ENCODE peak calls at places on chromosomes 4 and X, in four cellular contexts. H is fibroblast of lung, E is endothelial cell of umbilical vein, G is GM23248. Z is an unnamed sample.

GRCh38 chrX:132463411-132463810 is 25.4 kb downstream of the MBNL3 start:
- DNase-seq in E (no peak), H (peak; percentile 24), G (no peak), Z (peak; percentile 19)

GRCh38 chr4:188190461-188190860 is 51.2 kb downstream of the TRIML1 start:
- DNase-seq in E (no peak), G (no peak), H (peak; percentile 10), Z (no peak)

GRCh38 chr4:2408976-2409375 is 9.5 kb downstream of the ZFYVE28 start:
- DNase-seq in G (no peak), E (no peak), H (no peak), Z (no peak)

GRCh38 chrX:119541188-119541587 is 24.0 kb downstream of the STEEP1 start:
- DNase-seq in H (peak; percentile 63), G (peak; percentile 83), E (peak; percentile 69), Z (no peak)

GRCh38 chr4:176123710-176124407 is 58.2 kb downstream of the WDR17 start:
- DNase-seq in E (peak; percentile 5), H (peak; percentile 17), G (peak; percentile 43), Z (no peak)

GRCh38 chrX:69321006-69321655 is 155.9 kb upstream of the PJA1 start:
- DNase-seq in E (no peak), H (no peak), G (no peak), Z (no peak)

GRCh38 chrX:154409222-154409871 is at the start of gene DNASE1L1:
- DNase-seq in H (peak; percentile 78), E (peak; percentile 92), G (peak; percentile 91), Z (no peak)

GRCh38 chr4:163913571-163913970 is 419.1 kb downstream of the TMA16 start:
- DNase-seq in H (no peak), E (no peak), G (no peak), Z (no peak)

GRCh38 chr4:169649545-169650226 is 29.3 kb downstream of the CLCN3 start:
- DNase-seq in H (peak; percentile 69), G (no peak), E (no peak), Z (no peak)

GRCh38 chr4:113154281-113154680 is 104.8 kb downstream of the ANK2 start:
- DNase-seq in E (no peak), G (no peak), H (no peak), Z (no peak)

GRCh38 chrX:115958687-115959359 is 211.7 kb upstream of the AGTR2 start:
- DNase-seq in H (no peak), G (peak; percentile 12), E (no peak), Z (no peak)

GRCh38 chrX:15815779-15816452 is 25.6 kb downstream of the ZRSR2 start:
- DNase-seq in H (peak; percentile 33), E (peak; percentile 2), G (peak; percentile 31), Z (no peak)

GRCh38 chr4:175290401-175290800 is 372.2 kb downstream of the ADAM29 start:
- DNase-seq in H (peak; percentile 41), G (no peak), E (no peak), Z (no peak)

GRCh38 chrX:130654409-130654970 is 248.5 kb downstream of the ENOX2 start:
- DNase-seq in E (no peak), G (peak; percentile 40), H (no peak), Z (no peak)

GRCh38 chrX:49879656-49880277 is 483 bp downstream of the USP27X start:
- DNase-seq in E (peak; percentile 2), G (peak; percentile 16), H (no peak), Z (no peak)

GRCh38 chrX:125205084-125205917 is 114.4 kb upstream of the TEX13C start:
- DNase-seq in H (peak; percentile 0), E (no peak), G (peak; percentile 41), Z (no peak)

GRCh38 chr4:7708238-7708637 is 231.4 kb downstream of the AFAP1 start:
- DNase-seq in H (no peak), E (no peak), G (no peak), Z (no peak)

GRCh38 chr4:103091601-103092223 is 7.9 kb downstream of the BDH2 start:
- DNase-seq in H (peak; percentile 84), E (peak; percentile 66), G (peak; percentile 77), Z (peak; percentile 66)

GRCh38 chrX:51747671-51748070 is 4.4 kb downstream of the GSPT2 start:
- DNase-seq in E (no peak), G (no peak), H (peak; percentile 18), Z (no peak)

GRCh38 chrX:14015294-14015693 is 14.4 kb downstream of the GEMIN8 start:
- DNase-seq in H (peak; percentile 15), G (peak; percentile 10), E (no peak), Z (no peak)

GRCh38 chrX:124223524-124223923 is 108.9 kb upstream of the TEX13D start:
- DNase-seq in G (no peak), H (no peak), E (no peak), Z (no peak)

GRCh38 chrX:47746446-47746845 is 87.5 kb upstream of the UXT start:
- DNase-seq in G (no peak), E (no peak), H (peak; percentile 9), Z (no peak)

DNA sequence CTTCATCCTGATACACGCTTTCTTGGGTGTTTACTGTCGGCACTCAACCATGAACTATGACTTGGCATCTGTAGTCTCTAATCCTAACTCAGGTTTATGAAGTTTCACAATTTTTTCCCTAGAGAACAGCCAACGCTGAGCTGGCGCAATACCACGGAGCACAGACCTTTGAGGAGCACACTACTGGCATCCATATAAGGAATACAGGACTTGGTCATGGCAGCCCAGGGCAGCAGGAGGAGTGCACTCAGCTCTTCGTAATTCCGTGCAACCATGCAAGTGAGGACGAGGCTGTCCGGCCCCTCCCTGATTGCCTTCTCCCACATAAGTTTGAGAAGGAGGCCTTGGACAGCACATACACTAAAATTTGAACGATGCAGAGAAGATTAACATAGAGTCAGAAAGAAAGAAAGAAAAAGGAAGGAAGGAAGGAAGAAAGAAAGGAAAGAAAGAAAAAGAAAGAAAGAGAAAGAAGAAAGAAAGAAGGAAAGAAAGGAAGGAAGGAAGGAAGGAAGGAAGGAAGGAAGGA is 41.0 kb upstream of the PDLIM5 start:
- DNase-seq in E (no peak), H (peak; percentile 71), G (peak; percentile 93), Z (no peak)
- H2AFZ ChIP-seq in E (no peak overlapping the region), H (peak overlapping the region; percentile 8), G (peak overlapping the region; percentile 21), Z (no peak overlapping the region)

GRCh38 chrX:103407776-103408175 is 31.4 kb downstream of the BEX3 start:
- DNase-seq in E (no peak), H (no peak), G (no peak), Z (no peak)

GRCh38 chrX:103404225-103405008 is 28.1 kb downstream of the BEX3 start:
- DNase-seq in G (peak; percentile 86), E (peak; percentile 79), H (peak; percentile 91), Z (no peak)

GRCh38 chrX:103406256-103406655 is 29.9 kb downstream of the BEX3 start:
- DNase-seq in E (no peak), H (no peak), G (no peak), Z (no peak)

GRCh38 chrX:103400931-103401330 is 24.6 kb downstream of the BEX3 start:
- DNase-seq in E (no peak), H (no peak), G (no peak), Z (no peak)

GRCh38 chrX:103405009-103405333 is 28.6 kb downstream of the BEX3 start:
- DNase-seq in E (no peak), G (no peak), H (no peak), Z (no peak)
- H3K9ac ChIP-seq in E (peak overlapping the region; percentile 77), G (peak overlapping the region; percentile 93), H (peak overlapping the region; percentile 62), Z (no peak overlapping the region)

DNA sequence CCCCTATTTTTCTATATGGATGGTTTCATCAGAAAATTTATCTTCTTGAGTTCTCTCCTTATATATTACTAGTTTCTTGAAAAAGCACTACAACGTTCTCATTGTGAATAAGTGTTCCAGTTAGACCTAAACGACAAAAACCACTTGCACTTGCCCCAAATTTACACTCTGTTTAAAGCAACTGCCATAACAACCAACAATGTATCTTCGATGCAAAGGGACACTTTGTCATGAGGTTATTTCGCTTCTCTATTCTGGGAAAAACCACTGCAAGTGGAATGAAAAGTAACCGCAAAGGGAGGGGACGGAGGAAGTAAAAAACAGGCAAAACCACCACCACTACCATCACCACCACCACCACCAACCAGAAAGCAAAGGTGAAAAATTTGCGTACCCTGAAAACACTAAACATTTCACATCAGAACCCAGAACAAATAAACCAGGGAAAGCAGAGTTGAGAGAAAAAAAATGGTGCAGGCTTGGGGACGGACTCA is 1.2 kb upstream of the N4BP2 start:
- DNase-seq in E (no peak), G (no peak), H (no peak), Z (peak; percentile 83)
- TF ChIP-seq EZH2 in E (no peak), G (no peak), H (no peak), Z (no peak)

DNA sequence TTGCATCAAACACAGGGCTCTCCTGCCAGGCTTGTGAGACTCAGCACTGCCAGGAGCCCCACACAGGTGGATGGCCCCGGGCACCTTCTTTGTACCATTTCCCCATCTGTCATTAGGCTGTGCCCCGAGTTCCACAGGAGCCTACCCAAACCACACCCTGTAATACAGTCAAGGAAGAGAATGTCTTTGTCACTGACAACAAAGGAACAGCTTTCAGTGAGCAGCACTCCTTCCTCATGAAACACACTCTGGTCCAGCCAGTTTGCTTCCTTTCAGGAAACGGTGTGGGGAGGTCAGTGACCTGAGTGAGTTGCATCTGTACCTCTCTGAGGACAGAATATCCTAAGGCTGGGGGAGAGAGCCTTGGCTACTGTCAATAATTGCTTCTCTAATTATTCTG is 53.7 kb downstream of the LNX1 start:
- DNase-seq in E (peak; percentile 56), H (no peak), G (no peak), Z (no peak)
- H2AFZ ChIP-seq in E (peak overlapping the region; percentile 45), H (no peak overlapping the region), G (no peak overlapping the region), Z (no peak overlapping the region)

GRCh38 chrX:72101597-72102037 is 30.1 kb downstream of the RTL5 start:
- DNase-seq in H (no peak), E (no peak), G (no peak), Z (no peak)
- H3K9ac ChIP-seq in H (no peak overlapping the region), E (no peak overlapping the region), G (no peak overlapping the region), Z (no peak overlapping the region)

DNA sequence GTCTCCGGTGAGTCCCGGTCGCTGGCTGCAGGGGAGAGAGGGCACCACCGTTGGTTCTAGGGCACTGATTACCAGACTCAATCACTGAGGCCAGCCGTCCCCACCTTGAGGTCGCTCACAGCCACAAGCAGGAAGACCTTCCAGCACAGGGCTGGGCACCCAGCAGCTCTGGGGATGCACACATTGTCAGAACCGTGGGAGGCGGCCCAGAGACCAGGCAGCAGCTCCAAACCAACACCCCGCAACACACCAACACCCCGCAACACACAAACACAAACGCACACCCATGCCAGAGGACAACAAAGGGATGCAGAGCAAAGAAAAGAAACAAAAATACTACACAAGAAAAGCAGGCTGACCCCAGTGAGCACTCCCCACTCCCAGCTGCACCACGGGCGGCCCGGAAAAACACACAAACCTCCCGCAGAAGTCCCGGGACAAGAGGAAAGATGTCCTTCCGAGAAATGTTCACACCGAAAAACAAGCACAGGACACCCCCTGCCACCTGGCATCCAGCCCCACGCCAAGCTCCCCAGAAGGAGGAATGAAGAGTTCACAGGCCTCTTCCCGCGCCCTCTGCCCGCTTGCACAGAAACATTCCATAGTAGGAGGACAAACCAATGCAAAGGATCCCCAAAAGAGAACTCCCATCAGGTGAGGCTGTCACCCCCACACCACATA is 3.2 kb downstream of the HMX1 start:
- DNase-seq in H (no peak), E (no peak), G (no peak), Z (no peak)
- TF ChIP-seq EZH2 in H (peak; percentile 83), E (peak; percentile 67), G (no peak), Z (no peak)